ENCODE peak calls at places on chromosomes 16 and 17, in nine cellular contexts. Y is cardiac muscle cell, Z is IMR-90, X is ascending aorta, G is tibial artery, K is PC-3, F is tibial nerve, H is thoracic aorta, D is right atrium auricular region. O is an unnamed sample.

GRCh38 chr17:63960430-63960829 is 12.3 kb downstream of the SCN4A start:
- DNase-seq in Y (no peak), Z (no peak), X (no peak), G (no peak), K (no peak), F (no peak), H (no peak), D (no peak), O (no peak)

GRCh38 chr16:27322858-27323780 is 9.3 kb downstream of the IL4R start:
- DNase-seq in Y (no peak), Z (no peak), X (no peak), G (peak), K (peak), F (no peak), H (no peak), D (no peak), O (no peak)

GRCh38 chr16:27326738-27327585 is 13.2 kb downstream of the IL4R start:
- DNase-seq in Y (peak), Z (peak), X (peak), G (peak), K (peak), F (peak), H (peak), D (peak), O (peak)

GRCh38 chr16:31089199-31089598 is 456 bp upstream of the PRSS53 start:
- DNase-seq in Y (no peak), Z (no peak), X (no peak), G (no peak), K (no peak), F (no peak), H (no peak), D (no peak), O (no peak)

GRCh38 chr16:10693889-10694288 is 841 bp downstream of the TEKT5 start:
- DNase-seq in Y (no peak), Z (no peak), X (no peak), G (no peak), K (no peak), F (no peak), H (no peak), D (no peak), O (no peak)

GRCh38 chr16:10126686-10127085 is 55.5 kb downstream of the GRIN2A start:
- DNase-seq in Y (no peak), Z (peak), X (peak), G (no peak), K (peak), F (no peak), H (no peak), D (no peak), O (no peak)

GRCh38 chr17:794876-795275 is 12.7 kb downstream of the MRM3 start:
- DNase-seq in Y (peak), Z (peak), X (peak), G (peak), K (peak), F (peak), H (peak), D (peak), O (no peak)

GRCh38 chr17:15485045-15485444 is 17.6 kb upstream of the CDRT4 start:
- DNase-seq in Y (no peak), Z (no peak), X (no peak), G (no peak), K (no peak), F (no peak), H (no peak), D (no peak), O (no peak)

GRCh38 chr17:869067-869466 is 86.9 kb downstream of the MRM3 start:
- DNase-seq in Y (peak), Z (peak), X (peak), G (peak), K (no peak), F (peak), H (peak), D (peak), O (no peak)

GRCh38 chr17:31488264-31488981 is 96.9 kb downstream of the RAB11FIP4 start:
- DNase-seq in Y (no peak), Z (no peak), X (no peak), G (no peak), K (peak), F (no peak), H (no peak), D (no peak), O (no peak)

GRCh38 chr17:14355556-14355955 is 54.7 kb downstream of the HS3ST3B1 start:
- DNase-seq in Y (no peak), Z (no peak), X (no peak), G (no peak), K (no peak), F (no peak), H (no peak), D (no peak), O (no peak)

GRCh38 chr16:69621225-69621624 is 55.5 kb downstream of the NFAT5 start:
- DNase-seq in Y (no peak), Z (no peak), X (no peak), G (no peak), K (no peak), F (no peak), H (no peak), D (no peak), O (no peak)

GRCh38 chr16:16005725-16006124 is 56.3 kb downstream of the ABCC1 start:
- DNase-seq in Y (no peak), Z (no peak), X (no peak), G (no peak), K (no peak), F (no peak), H (no peak), D (no peak), O (no peak)

GRCh38 chr16:16004314-16004749 is 54.9 kb downstream of the ABCC1 start:
- DNase-seq in Y (peak), Z (peak), X (no peak), G (no peak), K (peak), F (no peak), H (no peak), D (no peak), O (peak)

GRCh38 chr16:16006650-16007049 is 57.2 kb downstream of the ABCC1 start:
- DNase-seq in Y (no peak), Z (no peak), X (no peak), G (no peak), K (no peak), F (no peak), H (no peak), D (no peak), O (no peak)

GRCh38 chr16:16001856-16002255 is 52.4 kb downstream of the ABCC1 start:
- DNase-seq in Y (no peak), Z (no peak), X (no peak), G (no peak), K (no peak), F (no peak), H (no peak), D (no peak), O (no peak)

DNA sequence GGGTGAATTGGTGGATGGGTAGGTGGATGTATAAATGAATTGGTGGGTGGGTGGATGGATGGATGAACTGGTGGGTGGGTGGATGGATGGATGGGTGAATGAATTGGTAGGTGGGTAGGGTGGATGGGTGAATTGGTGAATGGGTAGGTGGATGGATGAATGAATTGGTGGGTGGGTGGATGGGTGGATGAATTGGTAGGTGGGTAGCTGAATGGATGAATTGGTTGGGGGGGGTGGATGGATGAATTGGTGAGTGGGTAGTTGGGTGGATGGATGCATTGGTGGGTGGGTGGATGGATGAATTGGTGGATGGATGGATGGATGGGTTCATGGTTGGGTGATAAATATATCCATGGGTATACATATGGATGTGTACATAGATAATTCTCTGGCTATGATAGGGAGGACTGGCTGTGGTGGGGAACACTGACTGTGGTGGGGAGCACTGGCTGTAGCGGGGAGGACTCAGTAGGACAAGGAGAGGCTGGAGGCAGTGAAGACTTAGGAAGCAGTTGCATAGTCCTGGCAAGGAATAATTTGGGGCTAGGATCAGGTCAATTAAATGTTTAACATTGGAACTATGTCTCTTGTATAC is 54.4 kb downstream of the ABCC1 start:
- DNase-seq in Y (no peak), Z (no peak), X (no peak), G (no peak), K (no peak), F (no peak), H (no peak), D (no peak), O (no peak)
- H3K27ac ChIP-seq in Y (no peak), Z (peak), X (peak), G (no peak), K (no peak), F (no peak), H (no peak), D (no peak), O (peak)

GRCh38 chr16:54645328-54645727 is 285.3 kb upstream of the IRX5 start:
- DNase-seq in Y (no peak), Z (no peak), X (no peak), G (no peak), K (no peak), F (no peak), H (no peak), D (no peak), O (no peak)
- H3K27ac ChIP-seq in Y (no peak), Z (no peak), X (no peak), G (peak), K (no peak), F (no peak), H (no peak), D (no peak), O (no peak)

GRCh38 chr17:42362245-42362961 is 25.8 kb downstream of the STAT3 start:
- DNase-seq in Y (no peak), Z (no peak), X (peak), G (no peak), K (no peak), F (no peak), H (no peak), D (no peak), O (no peak)

GRCh38 chr17:42361781-42362186 is 26.5 kb downstream of the STAT3 start:
- DNase-seq in Y (no peak), Z (no peak), X (peak), G (no peak), K (no peak), F (no peak), H (no peak), D (no peak), O (no peak)

GRCh38 chr17:42363767-42364585 is 24.3 kb downstream of the STAT3 start:
- DNase-seq in Y (peak), Z (peak), X (peak), G (peak), K (no peak), F (no peak), H (no peak), D (peak), O (no peak)

GRCh38 chr17:42363231-42363630 is 25.0 kb downstream of the STAT3 start:
- DNase-seq in Y (no peak), Z (no peak), X (no peak), G (no peak), K (no peak), F (no peak), H (no peak), D (no peak), O (no peak)

GRCh38 chr17:42365136-42365535 is 23.1 kb downstream of the STAT3 start:
- DNase-seq in Y (peak), Z (peak), X (peak), G (no peak), K (no peak), F (no peak), H (no peak), D (no peak), O (no peak)
- H3K27ac ChIP-seq in Y (no peak), Z (no peak), X (peak), G (peak), K (no peak), F (peak), H (peak), D (peak), O (no peak)

DNA sequence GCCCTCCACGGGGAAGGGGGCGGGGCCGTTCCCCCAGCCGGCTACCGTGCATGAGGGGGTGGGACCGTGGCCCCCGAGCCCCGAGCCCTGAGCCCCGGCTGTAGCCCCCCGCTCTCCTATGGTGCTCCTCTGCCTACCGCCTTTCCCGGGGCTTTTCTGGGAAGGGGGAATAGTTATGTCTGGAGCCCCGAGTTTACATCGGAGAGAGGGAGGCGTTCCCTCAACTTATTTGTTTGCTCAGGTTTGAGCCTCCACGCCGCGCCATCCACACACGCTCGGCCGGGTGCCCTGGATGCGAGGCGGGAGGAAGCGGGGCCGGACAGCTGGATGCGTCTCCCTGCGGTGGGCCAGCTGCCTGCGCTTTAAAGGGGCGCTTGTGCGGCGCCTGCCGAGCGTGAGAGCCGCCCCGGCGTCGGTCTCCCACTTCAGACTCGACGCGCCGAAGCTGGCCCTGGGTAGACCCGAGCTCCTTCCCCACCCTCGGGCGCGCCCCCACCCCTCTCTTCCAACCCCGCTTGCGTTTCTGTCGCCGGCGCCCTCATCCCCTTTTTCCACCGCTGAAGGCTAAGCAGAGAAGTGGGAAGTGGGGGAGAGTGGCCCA is 425 bp upstream of the CHAD start:
- DNase-seq in Y (no peak), Z (no peak), X (no peak), G (no peak), K (no peak), F (no peak), H (no peak), D (no peak), O (no peak)
- H3K27ac ChIP-seq in Y (no peak), Z (no peak), X (no peak), G (no peak), K (no peak), F (no peak), H (no peak), D (no peak), O (no peak)

GRCh38 chr17:11384131-11384530 is 143.1 kb downstream of the SHISA6 start:
- DNase-seq in Y (no peak), Z (no peak), X (no peak), G (no peak), K (no peak), F (no peak), H (no peak), D (no peak), O (no peak)
- H3K27ac ChIP-seq in Y (no peak), Z (no peak), X (no peak), G (no peak), K (no peak), F (no peak), H (no peak), D (no peak), O (no peak)

GRCh38 chr16:50600582-50601283 is 52.5 kb downstream of the NKD1 start:
- DNase-seq in Y (no peak), Z (no peak), X (no peak), G (no peak), K (no peak), F (no peak), H (no peak), D (no peak), O (no peak)
- H3K27ac ChIP-seq in Y (peak), Z (no peak), X (peak), G (peak), K (no peak), F (peak), H (peak), D (peak), O (no peak)

GRCh38 chr16:24976061-24976779 is 38.9 kb downstream of the ARHGAP17 start:
- DNase-seq in Y (no peak), Z (no peak), X (peak), G (no peak), K (no peak), F (no peak), H (no peak), D (no peak), O (no peak)
- H3K27ac ChIP-seq in Y (no peak), Z (peak), X (peak), G (peak), K (no peak), F (peak), H (peak), D (no peak), O (no peak)

GRCh38 chr16:4111748-4112696 is 4.2 kb downstream of the ADCY9 start:
- DNase-seq in Y (no peak), Z (peak), X (no peak), G (no peak), K (peak), F (no peak), H (no peak), D (no peak), O (peak)
- H3K27ac ChIP-seq in Y (no peak), Z (peak), X (peak), G (peak), K (no peak), F (peak), H (no peak), D (peak), O (peak)

DNA sequence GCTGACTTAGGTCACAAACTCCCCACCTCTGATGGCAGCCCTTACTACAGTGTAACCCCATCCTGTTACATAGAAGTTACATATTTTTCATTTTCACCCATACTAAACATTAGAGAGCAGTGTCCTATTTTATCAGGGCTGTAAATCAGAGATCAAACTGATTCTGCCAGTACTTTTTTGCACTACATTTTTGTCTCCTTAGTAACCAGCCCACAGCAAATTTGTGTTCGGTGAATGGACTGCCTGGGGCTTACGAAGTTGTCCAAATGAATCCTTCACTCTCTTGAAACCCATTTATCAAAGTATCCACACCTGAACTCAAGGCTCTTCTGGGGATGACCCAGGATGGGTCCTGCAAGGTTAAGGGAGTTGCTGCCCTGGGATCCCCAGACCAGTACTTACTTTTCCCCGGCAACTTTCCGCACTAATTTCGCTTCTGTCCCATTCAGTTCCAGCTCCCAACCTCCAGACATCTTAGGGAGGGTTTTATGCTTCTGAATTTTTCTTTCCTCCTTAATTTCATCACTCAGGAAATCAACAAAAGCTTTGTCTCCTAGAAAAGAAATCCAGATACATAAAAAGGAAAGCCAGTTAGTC is 1.1 kb downstream of the C1QBP start:
- DNase-seq in Y (no peak), Z (peak), X (no peak), G (no peak), K (peak), F (no peak), H (no peak), D (no peak), O (no peak)
- H3K27ac ChIP-seq in Y (peak), Z (peak), X (peak), G (peak), K (peak), F (peak), H (peak), D (peak), O (no peak)